ENCODE peak calls at places on chromosomes 11 and 22, in five cellular contexts. F is uterus, N is body of pancreas, V is H9, U is left lung. M is an unnamed sample.

GRCh38 chr22:49826603-49827306 is 918 bp downstream of the BRD1 start:
- DNase-seq in F (peak; percentile 47), N (peak; percentile 61), V (no peak), U (no peak), M (peak; percentile 37)

GRCh38 chr11:44652901-44653644 is 73.7 kb upstream of the TSPAN18 start:
- DNase-seq in F (no peak), N (no peak), V (no peak), U (no peak), M (no peak)

GRCh38 chr11:1297011-1297575 is 12.3 kb downstream of the TOLLIP start:
- DNase-seq in F (no peak), N (peak; percentile 18), V (peak; percentile 13), U (no peak), M (no peak)

GRCh38 chr11:109590782-109591181 is 168.8 kb downstream of the C11orf87 start:
- DNase-seq in F (no peak), N (peak; percentile 30), V (no peak), U (no peak), M (no peak)

GRCh38 chr11:70324354-70325115 is 54.0 kb downstream of the PPFIA1 start:
- DNase-seq in F (no peak), N (no peak), V (no peak), U (no peak), M (no peak)

GRCh38 chr11:83689062-83689461 is 402.9 kb upstream of the CCDC90B start:
- DNase-seq in F (no peak), N (no peak), V (no peak), U (no peak), M (no peak)

GRCh38 chr11:61948505-61948904 is 1.6 kb upstream of the BEST1 start:
- DNase-seq in F (no peak), N (no peak), V (no peak), U (peak; percentile 22), M (no peak)

GRCh38 chr11:2933376-2934056 is 4.3 kb upstream of the PHLDA2 start:
- DNase-seq in F (no peak), N (peak; percentile 78), V (peak; percentile 89), U (peak; percentile 92), M (peak; percentile 34)

GRCh38 chr11:70788247-70789022 is 390.1 kb downstream of the CTTN start:
- DNase-seq in F (no peak), N (no peak), V (no peak), U (no peak), M (no peak)

GRCh38 chr11:117684731-117685130 is 112.3 kb downstream of the DSCAML1 start:
- DNase-seq in F (no peak), N (no peak), V (no peak), U (no peak), M (no peak)

GRCh38 chr22:50481440-50482106 is at the start of gene ADM2:
- DNase-seq in F (no peak), N (no peak), V (peak; percentile 79), U (no peak), M (peak; percentile 55)

GRCh38 chr11:65692367-65692766 is 19.7 kb upstream of the KAT5 start:
- DNase-seq in F (no peak), N (no peak), V (no peak), U (no peak), M (no peak)

GRCh38 chr22:48707749-48708557 is 1119.7 kb downstream of the BRD1 start:
- DNase-seq in F (no peak), N (no peak), V (no peak), U (peak; percentile 10), M (no peak)

GRCh38 chr11:68838572-68838964 is 3.1 kb downstream of the CPT1A start:
- DNase-seq in F (peak; percentile 64), N (peak; percentile 65), V (no peak), U (no peak), M (no peak)

GRCh38 chr11:68840661-68841653 is 759 bp downstream of the CPT1A start:
- DNase-seq in F (peak; percentile 54), N (peak; percentile 75), V (no peak), U (peak; percentile 74), M (no peak)

GRCh38 chr11:68841718-68842426 is at the start of gene CPT1A:
- DNase-seq in F (peak; percentile 80), N (peak; percentile 80), V (peak; percentile 71), U (peak; percentile 82), M (peak; percentile 56)

GRCh38 chr11:68839054-68839865 is 2.5 kb downstream of the CPT1A start:
- DNase-seq in F (peak; percentile 93), N (peak; percentile 98), V (peak; percentile 96), U (peak; percentile 97), M (peak; percentile 87)

GRCh38 chr11:68839953-68840641 is 1.6 kb downstream of the CPT1A start:
- DNase-seq in F (no peak), N (peak; percentile 35), V (peak; percentile 62), U (no peak), M (no peak)
- H3K4me1 ChIP-seq in F (peaks cover 28% of the 10 kb centered on the region), N (peaks cover 78% of the 10 kb centered on the region), V (no peaks in the 10 kb centered on the region), U (peaks cover 24% of the 10 kb centered on the region), M (peaks cover 60% of the 10 kb centered on the region)

GRCh38 chr11:119681537-119681936 is 47.5 kb downstream of the NECTIN1 start:
- DNase-seq in F (no peak), N (no peak), V (no peak), U (no peak), M (no peak)
- TF ChIP-seq CTCF in F (no peak), N (peak; percentile 35), V (peak; percentile 31), U (peak; percentile 26), M (no peak)

DNA sequence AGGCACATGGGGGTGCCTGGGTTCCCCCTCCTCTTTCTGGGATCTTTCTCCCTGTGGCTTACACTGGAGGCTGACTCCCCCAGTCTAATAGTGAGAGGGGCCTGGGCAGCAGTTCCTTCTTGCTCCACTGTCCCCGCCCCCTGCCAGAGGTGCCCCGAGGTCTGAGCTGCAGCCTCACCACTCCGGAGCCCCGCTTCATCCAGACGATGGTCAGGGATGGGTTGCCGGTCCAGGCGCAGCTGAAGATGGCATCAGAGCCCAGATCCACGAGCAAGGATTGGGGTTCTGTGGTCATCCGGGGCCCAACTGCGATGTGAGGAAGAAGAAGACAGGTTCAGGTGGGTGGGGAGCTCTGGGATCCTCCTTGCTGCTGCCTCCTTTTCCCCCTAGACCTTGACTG is 91.1 kb downstream of the ST3GAL4 start:
- DNase-seq in F (no peak), N (no peak), V (no peak), U (no peak), M (no peak)
- H3K27ac ChIP-seq in F (no peak overlapping the region), N (no peak overlapping the region), V (no peak overlapping the region), U (no peak overlapping the region), M (no peak overlapping the region)

GRCh38 chr11:77084581-77085191 is 17.9 kb downstream of the CAPN5 start:
- DNase-seq in F (peak; percentile 13), N (peak; percentile 1), V (no peak), U (peak; percentile 25), M (no peak)
- H3K4me1 ChIP-seq in F (no peaks in the 10 kb centered on the region), N (peaks cover 42% of the 10 kb centered on the region), V (no peaks in the 10 kb centered on the region), U (peaks cover 5% of the 10 kb centered on the region), M (peaks cover 25% of the 10 kb centered on the region)

GRCh38 chr22:19168088-19168890 is 10.2 kb downstream of the SLC25A1 start:
- DNase-seq in F (no peak), N (no peak), V (peak; percentile 42), U (no peak), M (no peak)
- TF ChIP-seq CTCF in F (no peak), N (no peak), V (peak; percentile 34), U (no peak), M (no peak)

GRCh38 chr11:133518702-133519264 is 13.5 kb downstream of the OPCML start:
- DNase-seq in F (no peak), N (no peak), V (no peak), U (no peak), M (no peak)

GRCh38 chr11:133522344-133522743 is 10.0 kb downstream of the OPCML start:
- DNase-seq in F (no peak), N (no peak), V (no peak), U (no peak), M (no peak)

GRCh38 chr11:133516845-133517244 is 15.5 kb downstream of the OPCML start:
- DNase-seq in F (no peak), N (no peak), V (peak; percentile 13), U (no peak), M (no peak)

GRCh38 chr11:133519560-133519959 is 12.7 kb downstream of the OPCML start:
- DNase-seq in F (no peak), N (no peak), V (no peak), U (no peak), M (no peak)

GRCh38 chr11:133520707-133521106 is 11.6 kb downstream of the OPCML start:
- DNase-seq in F (no peak), N (peak; percentile 50), V (no peak), U (no peak), M (no peak)
- H3K27ac ChIP-seq in F (no peak overlapping the region), N (no peak overlapping the region), V (no peak overlapping the region), U (no peak overlapping the region), M (no peak overlapping the region)

GRCh38 chr22:42714308-42714707 is 6.4 kb downstream of the A4GALT start:
- DNase-seq in F (no peak), N (no peak), V (no peak), U (no peak), M (no peak)
- H3K4me1 ChIP-seq in F (peaks cover 8% of the 10 kb centered on the region), N (peaks cover 11% of the 10 kb centered on the region), V (peaks cover 8% of the 10 kb centered on the region), U (no peaks in the 10 kb centered on the region), M (no peaks in the 10 kb centered on the region)

GRCh38 chr11:9756878-9757277 is 93.0 kb downstream of the SWAP70 start:
- DNase-seq in F (no peak), N (no peak), V (no peak), U (no peak), M (no peak)

GRCh38 chr11:9758676-9759518 is 95.0 kb downstream of the SWAP70 start:
- DNase-seq in F (peak; percentile 81), N (peak; percentile 71), V (peak; percentile 64), U (peak; percentile 80), M (peak; percentile 43)

GRCh38 chr11:9759519-9760179 is 95.8 kb downstream of the SWAP70 start:
- DNase-seq in F (peak; percentile 78), N (peak; percentile 82), V (no peak), U (peak; percentile 91), M (peak; percentile 90)

GRCh38 chr11:9756461-9756860 is 92.6 kb downstream of the SWAP70 start:
- DNase-seq in F (no peak), N (peak; percentile 13), V (no peak), U (no peak), M (no peak)

DNA sequence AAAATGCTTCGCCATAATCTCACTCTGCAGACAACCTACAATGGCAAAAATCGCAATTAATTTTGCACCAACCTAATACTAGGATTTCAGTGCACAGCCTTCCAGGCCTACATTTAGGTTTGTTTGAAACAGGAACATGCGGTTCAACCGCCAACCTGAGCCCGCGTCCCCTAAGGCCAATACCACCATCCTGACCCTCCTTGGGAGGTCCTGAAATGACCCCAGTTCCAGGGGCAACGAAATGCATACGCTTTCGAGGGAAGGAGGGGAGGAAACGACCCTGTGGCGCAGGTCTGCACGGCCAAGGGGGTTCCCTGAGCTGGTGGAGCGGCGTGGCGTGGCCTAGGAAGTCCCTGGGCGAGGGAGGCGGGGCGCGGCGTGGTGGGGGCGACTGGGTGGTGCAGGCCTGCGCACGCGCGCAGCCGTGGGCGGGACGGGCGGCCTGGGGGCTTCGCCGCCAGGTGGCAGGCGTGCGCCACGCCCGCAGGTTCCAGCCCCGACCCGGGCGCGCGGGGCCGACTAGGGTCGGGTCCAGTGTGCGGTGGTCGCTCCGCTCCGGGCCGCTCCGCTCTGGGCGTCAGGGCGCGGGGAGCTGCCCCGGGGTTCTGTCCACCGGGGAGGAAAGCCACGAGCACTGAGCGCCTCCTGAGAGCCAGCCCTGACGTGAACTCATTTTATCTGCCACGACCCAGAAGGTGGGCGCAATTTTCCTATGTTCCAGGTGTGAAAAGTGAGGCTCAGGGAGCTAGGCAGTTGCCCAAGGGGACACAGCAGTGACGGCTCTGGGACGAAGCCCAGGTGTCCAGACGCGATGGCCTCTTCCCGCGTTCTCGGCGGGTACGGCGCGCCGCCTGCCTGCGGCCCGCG is 94.2 kb downstream of the SWAP70 start:
- DNase-seq in F (peak; percentile 87), N (peak; percentile 89), V (peak; percentile 80), U (peak; percentile 92), M (peak; percentile 92)
- TF ChIP-seq CTCF in F (peak; percentile 98), N (peak; percentile 97), V (peak; percentile 88), U (peak; percentile 91), M (peak; percentile 84)

M was measured in CD8-positive, alpha-beta T cell.